ENCODE peak calls at places on chromosome 3, in six cellular contexts. K is foreskin keratinocyte; L is CD8-positive, alpha-beta memory T cell; D is uterus; O is Peyer's patch; E is lung. Y is an unnamed sample. For H3K4me1, the result is how much of the 10 kb centered on the place peaks cover.

GRCh38 chr3:82736696-82737277 is 975.3 kb upstream of the GBE1 start:
- DNase-seq in K (no peak), L (no peak), D (no peak), O (no peak), E (no peak), Y (no peak)

GRCh38 chr3:39279745-39280517 is at the start of gene CX3CR1:
- DNase-seq in K (no peak), L (no peak), D (no peak), O (no peak), E (no peak), Y (no peak)

GRCh38 chr3:17190353-17191078 is 305.8 kb downstream of the PLCL2 start:
- DNase-seq in K (no peak), L (no peak), D (no peak), O (no peak), E (no peak), Y (no peak)

GRCh38 chr3:150825192-150825915 is 62.4 kb upstream of the SIAH2 start:
- DNase-seq in K (no peak), L (no peak), D (no peak), O (no peak), E (no peak), Y (no peak)

GRCh38 chr3:44762690-44763089 is 1.1 kb downstream of the KIF15 start:
- DNase-seq in K (peak), L (no peak), D (no peak), O (no peak), E (no peak), Y (no peak)

GRCh38 chr3:117695321-117695720 is 985.7 kb downstream of the TUSC7 start:
- DNase-seq in K (no peak), L (no peak), D (no peak), O (no peak), E (no peak), Y (no peak)

GRCh38 chr3:135895734-135896121 is 69.8 kb upstream of the PPP2R3A start:
- DNase-seq in K (no peak), L (no peak), D (no peak), O (no peak), E (no peak), Y (no peak)

GRCh38 chr3:14725564-14726420 is 50.9 kb downstream of the C3orf20 start:
- DNase-seq in K (no peak), L (no peak), D (peak), O (peak), E (peak), Y (peak)

GRCh38 chr3:29373016-29373690 is 92.3 kb downstream of the RBMS3 start:
- DNase-seq in K (no peak), L (no peak), D (no peak), O (no peak), E (no peak), Y (no peak)

GRCh38 chr3:32412887-32413286 is 21.2 kb downstream of the CMTM7 start:
- DNase-seq in K (no peak), L (no peak), D (no peak), O (no peak), E (no peak), Y (no peak)

DNA sequence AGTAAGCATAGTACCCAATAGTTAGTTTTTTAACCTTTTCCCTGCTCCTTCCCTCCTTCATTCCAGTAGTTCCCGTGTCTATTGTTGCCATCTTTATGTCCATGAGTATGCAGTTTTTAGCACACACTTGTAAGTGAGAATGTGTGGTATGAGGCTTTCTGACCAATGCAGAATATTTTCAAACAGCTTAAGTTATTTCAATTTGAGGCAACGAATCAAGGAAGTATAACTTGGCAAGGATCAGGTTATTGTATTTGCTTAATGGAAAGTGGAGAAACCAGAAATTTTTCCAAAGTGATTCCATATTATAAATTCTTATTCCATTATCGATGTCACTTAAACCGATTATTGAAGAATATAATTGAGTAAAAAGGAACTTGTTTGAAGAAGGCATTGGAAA is 954.8 kb downstream of the GBE1 start:
- DNase-seq in K (no peak), L (no peak), D (no peak), O (no peak), E (no peak), Y (no peak)
- H3K4me1 ChIP-seq in K (under half), L (under half), D (under half), O (under half), E (under half), Y (under half)

GRCh38 chr3:178703268-178703975 is 167.2 kb downstream of the KCNMB2 start:
- DNase-seq in K (peak), L (no peak), D (no peak), O (no peak), E (no peak), Y (no peak)

GRCh38 chr3:178707632-178708031 is 171.4 kb downstream of the KCNMB2 start:
- DNase-seq in K (peak), L (no peak), D (no peak), O (no peak), E (no peak), Y (no peak)

GRCh38 chr3:178709047-178709446 is 172.8 kb downstream of the KCNMB2 start:
- DNase-seq in K (no peak), L (no peak), D (no peak), O (no peak), E (no peak), Y (no peak)

GRCh38 chr3:178706411-178706810 is 170.2 kb downstream of the KCNMB2 start:
- DNase-seq in K (peak), L (no peak), D (no peak), O (no peak), E (no peak), Y (no peak)

DNA sequence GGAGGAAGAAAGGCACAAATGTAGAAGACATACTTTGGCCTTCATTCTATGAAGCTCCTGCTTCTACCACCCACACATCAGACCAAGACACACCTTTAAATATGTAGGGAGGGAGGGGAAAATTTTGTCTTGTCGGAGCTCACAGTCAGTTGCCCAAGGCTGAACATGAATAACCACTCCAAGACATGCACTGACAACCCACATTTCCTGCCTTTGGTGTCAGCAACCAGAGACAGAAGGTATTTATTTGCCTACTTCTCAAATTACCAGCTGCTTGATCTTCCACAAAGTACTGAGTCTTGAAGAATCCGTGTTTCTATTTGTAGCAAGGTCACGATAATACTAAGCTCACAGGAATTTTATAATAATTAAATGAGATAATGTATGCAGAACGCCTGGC is 169.7 kb downstream of the KCNMB2 start:
- DNase-seq in K (peak), L (no peak), D (no peak), O (no peak), E (no peak), Y (no peak)
- H3K27ac ChIP-seq in K (peak), L (no peak), D (no peak), O (no peak), E (no peak), Y (no peak)

DNA sequence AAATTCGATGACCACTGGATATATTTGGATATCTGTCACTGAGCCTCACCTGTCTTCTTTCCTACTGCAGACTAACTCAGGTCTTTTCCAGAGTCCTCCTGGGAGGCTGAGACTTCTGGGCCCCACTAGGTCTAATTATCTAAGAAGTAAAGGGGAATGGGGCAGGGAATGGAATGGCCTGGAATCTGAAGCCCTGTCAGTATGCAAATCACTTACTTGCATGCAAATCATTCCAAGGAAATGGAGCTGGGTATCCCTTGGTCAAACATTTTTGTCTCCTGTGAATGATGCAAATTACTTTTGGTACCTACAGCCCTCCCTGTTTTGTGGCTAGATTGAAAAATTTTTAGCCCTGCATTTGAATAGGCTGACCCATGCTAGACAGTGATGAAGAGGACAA is 5.3 kb upstream of the SPSB4 start:
- DNase-seq in K (no peak), L (no peak), D (no peak), O (no peak), E (no peak), Y (no peak)
- H3K4me1 ChIP-seq in K (under half), L (under half), D (under half), O (under half), E (under half), Y (under half)

DNA sequence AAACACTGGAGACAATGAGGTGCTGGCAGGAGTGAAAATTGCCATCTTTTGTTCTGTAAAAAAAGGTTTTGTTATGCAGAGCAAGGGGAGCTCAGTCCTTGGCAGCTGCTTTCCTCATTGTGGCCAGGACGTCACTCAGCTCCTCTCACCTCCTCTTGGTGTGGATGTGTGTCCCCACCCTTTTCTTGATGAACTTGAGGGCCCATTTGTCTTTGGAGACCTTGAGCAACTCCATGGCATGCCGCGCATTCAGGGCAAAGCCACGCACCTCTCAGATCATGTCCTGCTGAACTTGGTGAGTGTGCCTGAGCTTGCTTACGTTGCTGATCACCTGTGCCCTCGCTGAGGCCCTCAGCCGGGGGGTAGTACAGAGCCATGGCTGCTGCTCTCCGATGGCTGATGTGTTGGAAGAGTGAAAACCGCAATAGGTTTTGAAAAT is 24.5 kb upstream of the BDH1 start:
- DNase-seq in K (no peak), L (no peak), D (no peak), O (no peak), E (no peak), Y (no peak)
- H3K27ac ChIP-seq in K (no peak), L (no peak), D (no peak), O (no peak), E (no peak), Y (no peak)

DNA sequence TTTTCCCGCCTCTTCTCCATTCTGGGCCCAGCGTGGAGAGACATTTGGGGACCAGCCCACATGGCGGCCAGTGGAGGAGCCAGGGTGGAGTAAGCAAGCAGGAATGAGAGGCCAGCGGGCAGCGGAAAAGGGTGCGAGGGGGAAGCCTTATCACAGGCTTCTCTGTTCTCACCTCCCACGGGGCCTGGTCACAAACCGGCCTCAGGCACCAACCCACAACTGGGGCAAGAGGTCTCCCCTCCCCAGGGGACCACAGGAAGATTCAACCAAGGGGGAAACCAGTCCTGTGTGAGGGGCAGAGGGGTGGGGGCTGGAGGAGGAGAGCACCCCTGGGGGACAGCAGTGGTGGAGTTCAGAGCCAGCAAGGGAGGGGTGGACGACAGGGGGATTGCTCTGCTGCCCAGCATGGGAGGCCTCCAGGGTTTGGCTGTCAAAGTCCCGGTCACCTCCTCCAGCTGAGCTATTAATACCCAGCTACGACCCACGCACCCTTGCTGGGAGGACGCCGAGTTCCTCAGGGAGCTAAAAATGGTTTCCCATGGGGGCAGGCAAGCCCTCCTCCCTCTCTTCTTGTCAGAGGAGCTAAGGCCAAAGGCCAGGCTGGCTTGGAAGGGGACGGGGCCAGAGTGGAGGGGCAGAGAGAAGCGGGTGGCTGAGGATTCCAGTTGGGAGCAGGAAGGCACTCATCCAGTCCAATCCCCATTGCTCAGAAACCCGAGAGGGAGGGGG is 23.8 kb upstream of the RPL29 start:
- DNase-seq in K (no peak), L (no peak), D (peak), O (no peak), E (no peak), Y (peak)
- H3K4me1 ChIP-seq in K (under half), L (under half), D (under half), O (under half), E (under half), Y (half or more)

DNA sequence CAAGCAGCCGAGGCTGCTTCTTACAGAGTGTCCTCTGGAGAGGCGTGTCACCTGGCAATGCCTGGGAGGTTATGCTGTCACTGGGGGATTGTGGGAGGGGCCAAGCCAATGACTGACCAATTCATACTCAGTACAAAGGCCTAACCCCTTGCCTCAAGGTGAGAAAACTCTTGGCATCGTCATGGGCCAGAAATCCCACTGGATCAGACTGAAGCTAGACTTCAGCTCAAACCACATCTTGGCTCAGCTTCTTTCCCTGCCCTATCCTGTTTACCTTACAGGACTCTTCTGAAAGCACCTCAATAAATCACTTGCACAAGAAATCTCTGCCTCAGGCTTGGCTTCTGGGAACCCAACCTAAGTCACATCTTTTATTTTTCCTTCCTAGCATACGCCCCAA is 9.5 kb downstream of the ANAPC13 start:
- DNase-seq in K (no peak), L (no peak), D (no peak), O (no peak), E (no peak), Y (no peak)
- H3K27ac ChIP-seq in K (no peak), L (no peak), D (no peak), O (no peak), E (no peak), Y (peak)

GRCh38 chr3:179181993-179182551 is 33.9 kb downstream of the PIK3CA start:
- DNase-seq in K (peak), L (no peak), D (no peak), O (no peak), E (no peak), Y (no peak)

GRCh38 chr3:179179979-179180758 is 32.0 kb downstream of the PIK3CA start:
- DNase-seq in K (peak), L (no peak), D (no peak), O (no peak), E (no peak), Y (no peak)

GRCh38 chr3:179179256-179179655 is 31.1 kb downstream of the PIK3CA start:
- DNase-seq in K (no peak), L (no peak), D (no peak), O (no peak), E (no peak), Y (no peak)

GRCh38 chr3:179182892-179183291 is 34.7 kb downstream of the PIK3CA start:
- DNase-seq in K (no peak), L (no peak), D (no peak), O (no peak), E (no peak), Y (no peak)

DNA sequence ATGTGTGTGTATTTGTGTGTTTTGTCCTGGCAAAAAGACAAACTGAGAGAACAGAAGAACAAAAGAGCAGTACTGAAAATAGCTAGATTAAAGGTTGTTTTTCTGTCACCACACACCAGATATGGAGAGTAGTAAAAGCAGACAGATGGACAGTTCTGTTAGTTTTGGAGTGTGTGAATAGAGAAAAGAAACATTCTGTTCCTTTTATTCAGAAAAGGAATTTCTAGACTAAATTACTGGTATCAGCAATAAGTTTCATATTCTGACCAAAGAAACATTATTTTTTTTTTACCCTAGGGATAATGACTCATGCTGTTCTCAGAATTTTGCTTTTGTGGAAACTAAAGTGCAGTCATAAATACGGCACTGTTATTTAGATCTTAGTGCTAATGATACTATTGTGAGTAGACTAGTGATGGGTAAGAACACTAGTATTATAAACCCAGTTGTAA is 32.9 kb downstream of the PIK3CA start:
- DNase-seq in K (peak), L (no peak), D (no peak), O (no peak), E (no peak), Y (no peak)
- H3K4me1 ChIP-seq in K (under half), L (under half), D (under half), O (under half), E (under half), Y (under half)

GRCh38 chr3:112539825-112540517 is 21.8 kb downstream of the ATG3 start:
- DNase-seq in K (no peak), L (no peak), D (no peak), O (no peak), E (no peak), Y (no peak)
- H3K27ac ChIP-seq in K (no peak), L (no peak), D (no peak), O (no peak), E (no peak), Y (no peak)

DNA sequence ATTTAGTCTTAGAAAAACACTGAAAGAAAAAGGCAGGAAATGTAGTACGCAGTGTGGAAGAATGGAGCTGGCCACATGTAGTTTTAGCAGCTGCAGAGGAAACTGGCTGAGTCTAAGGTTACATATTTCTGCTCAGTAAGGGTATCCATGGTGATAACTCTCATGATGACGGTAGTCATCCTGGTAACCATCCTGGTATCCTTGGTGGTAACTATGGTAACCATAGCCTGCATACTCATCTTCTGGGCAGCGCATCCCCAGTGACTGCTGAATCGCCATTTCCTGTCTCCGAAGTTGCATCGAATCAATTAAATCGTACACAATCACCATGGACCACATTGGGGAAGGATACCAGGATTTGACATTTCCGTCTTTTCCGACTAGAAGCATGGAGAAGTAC is 35.7 kb downstream of the CCDC80 start:
- DNase-seq in K (no peak), L (no peak), D (no peak), O (no peak), E (no peak), Y (no peak)
- H3K4me1 ChIP-seq in K (under half), L (under half), D (under half), O (under half), E (under half), Y (under half)

GRCh38 chr3:52495777-52496602 is 852 bp downstream of the STAB1 start:
- DNase-seq in K (no peak), L (no peak), D (no peak), O (no peak), E (peak), Y (peak)

GRCh38 chr3:52494446-52494845 is 692 bp upstream of the STAB1 start:
- DNase-seq in K (no peak), L (no peak), D (no peak), O (no peak), E (no peak), Y (no peak)

GRCh38 chr3:52492059-52492458 is 3.1 kb upstream of the STAB1 start:
- DNase-seq in K (no peak), L (no peak), D (no peak), O (no peak), E (no peak), Y (no peak)

GRCh38 chr3:52493232-52494017 is 1.7 kb upstream of the STAB1 start:
- DNase-seq in K (no peak), L (no peak), D (no peak), O (no peak), E (no peak), Y (no peak)

DNA sequence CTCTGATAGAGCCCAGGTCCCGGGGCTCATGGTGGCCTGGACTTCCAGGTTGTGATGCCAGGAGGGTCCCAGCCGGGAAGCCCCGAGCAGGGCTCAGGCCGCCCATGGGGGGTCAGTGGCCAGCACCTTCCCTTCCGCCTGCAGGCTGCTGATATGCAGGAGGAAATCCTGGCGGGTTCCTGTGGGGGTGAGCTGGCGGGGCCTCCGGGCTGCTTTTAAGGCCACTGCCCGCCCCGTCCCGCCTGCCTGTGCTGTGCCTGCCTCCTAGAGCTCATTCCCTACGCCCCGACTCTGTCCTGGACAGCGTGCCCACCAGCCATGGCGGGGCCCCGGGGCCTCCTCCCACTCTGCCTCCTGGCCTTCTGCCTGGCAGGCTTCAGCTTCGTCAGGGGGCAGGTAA is at the start of gene STAB1:
- DNase-seq in K (no peak), L (no peak), D (peak), O (peak), E (peak), Y (peak)
- H3K27ac ChIP-seq in K (no peak), L (no peak), D (peak), O (peak), E (peak), Y (peak)

Y was measured in right cardiac atrium.